ENCODE peak calls at places on chromosome 9, in seven cellular contexts. One of them, this sample, is unnamed.

GRCh38 chr9:93085676-93086075 is 10.3 kb upstream of the CARD19 start:
- DNase-seq in A549: no peak
- DNase-seq in iPS-NIHi11: no peak
- DNase-seq in amniotic stem cell: no peak
- DNase-seq in astrocyte of the spinal cord: no peak
- DNase-seq in RKO: no peak
- DNase-seq in non-pigmented ciliary epithelial cell: no peak
- DNase-seq in this sample: no peak

GRCh38 chr9:134880484-134881312 is at the start of gene FCN2:
- DNase-seq in A549: no peak
- DNase-seq in iPS-NIHi11: no peak
- DNase-seq in amniotic stem cell: no peak
- DNase-seq in astrocyte of the spinal cord: no peak
- DNase-seq in RKO: no peak
- DNase-seq in non-pigmented ciliary epithelial cell: no peak
- DNase-seq in this sample: no peak

GRCh38 chr9:13034696-13035006 is 244.8 kb downstream of the MPDZ start:
- DNase-seq in A549: no peak
- DNase-seq in iPS-NIHi11: no peak
- DNase-seq in amniotic stem cell: no peak
- DNase-seq in astrocyte of the spinal cord: peak; percentile 22
- DNase-seq in RKO: no peak
- DNase-seq in non-pigmented ciliary epithelial cell: no peak
- DNase-seq in this sample: no peak

GRCh38 chr9:88280816-88281382 is 107.3 kb upstream of the SPIN1 start:
- DNase-seq in A549: no peak
- DNase-seq in iPS-NIHi11: peak; percentile 34
- DNase-seq in amniotic stem cell: no peak
- DNase-seq in astrocyte of the spinal cord: peak; percentile 67
- DNase-seq in RKO: no peak
- DNase-seq in non-pigmented ciliary epithelial cell: no peak
- DNase-seq in this sample: peak; percentile 50

GRCh38 chr9:37311938-37312730 is 110.4 kb upstream of the GRHPR start:
- DNase-seq in A549: no peak
- DNase-seq in iPS-NIHi11: no peak
- DNase-seq in amniotic stem cell: peak; percentile 24
- DNase-seq in astrocyte of the spinal cord: peak; percentile 69
- DNase-seq in RKO: peak; percentile 19
- DNase-seq in non-pigmented ciliary epithelial cell: peak; percentile 23
- DNase-seq in this sample: peak; percentile 54

GRCh38 chr9:136762915-136763648 is 1.2 kb downstream of the LCN15 start:
- DNase-seq in A549: peak; percentile 49
- DNase-seq in iPS-NIHi11: peak; percentile 89
- DNase-seq in amniotic stem cell: no peak
- DNase-seq in astrocyte of the spinal cord: no peak
- DNase-seq in RKO: peak; percentile 42
- DNase-seq in non-pigmented ciliary epithelial cell: no peak
- DNase-seq in this sample: no peak

GRCh38 chr9:2178034-2178734 is 163.0 kb downstream of the SMARCA2 start:
- DNase-seq in A549: no peak
- DNase-seq in iPS-NIHi11: no peak
- DNase-seq in amniotic stem cell: no peak
- DNase-seq in astrocyte of the spinal cord: no peak
- DNase-seq in RKO: no peak
- DNase-seq in non-pigmented ciliary epithelial cell: no peak
- DNase-seq in this sample: no peak

GRCh38 chr9:135877776-135878527 is 29.4 kb downstream of the CAMSAP1 start:
- DNase-seq in A549: no peak
- DNase-seq in iPS-NIHi11: no peak
- DNase-seq in amniotic stem cell: no peak
- DNase-seq in astrocyte of the spinal cord: no peak
- DNase-seq in RKO: no peak
- DNase-seq in non-pigmented ciliary epithelial cell: no peak
- DNase-seq in this sample: no peak

GRCh38 chr9:131672451-131672850 is 67.4 kb downstream of the RAPGEF1 start:
- DNase-seq in A549: no peak
- DNase-seq in iPS-NIHi11: no peak
- DNase-seq in amniotic stem cell: no peak
- DNase-seq in astrocyte of the spinal cord: no peak
- DNase-seq in RKO: no peak
- DNase-seq in non-pigmented ciliary epithelial cell: no peak
- DNase-seq in this sample: no peak

GRCh38 chr9:14413811-14414210 is 99.9 kb upstream of the NFIB start:
- DNase-seq in A549: no peak
- DNase-seq in iPS-NIHi11: no peak
- DNase-seq in amniotic stem cell: no peak
- DNase-seq in astrocyte of the spinal cord: no peak
- DNase-seq in RKO: no peak
- DNase-seq in non-pigmented ciliary epithelial cell: no peak
- DNase-seq in this sample: no peak

GRCh38 chr9:37412431-37413151 is 9.9 kb upstream of the GRHPR start:
- DNase-seq in A549: no peak
- DNase-seq in iPS-NIHi11: no peak
- DNase-seq in amniotic stem cell: peak; percentile 83
- DNase-seq in astrocyte of the spinal cord: no peak
- DNase-seq in RKO: no peak
- DNase-seq in non-pigmented ciliary epithelial cell: peak; percentile 17
- DNase-seq in this sample: no peak

GRCh38 chr9:72128526-72128925 is 20.7 kb upstream of the GDA start:
- DNase-seq in A549: no peak
- DNase-seq in iPS-NIHi11: no peak
- DNase-seq in amniotic stem cell: no peak
- DNase-seq in astrocyte of the spinal cord: no peak
- DNase-seq in RKO: no peak
- DNase-seq in non-pigmented ciliary epithelial cell: no peak
- DNase-seq in this sample: no peak

This sample was measured in stromal cell of bone marrow.